ENCODE peak calls at places on chromosomes 7 and 10, in seven cellular contexts. S is MM.1S; O is transverse colon; K is glutamatergic neuron; L is CD8-positive, alpha-beta T cell; N is retinal pigment epithelial cell; Y is stomach. R is an unnamed sample.

GRCh38 chr7:147858421-147858820 is 732.1 kb upstream of the C7orf33 start:
- DNase-seq in Y (no peak), K (no peak), L (no peak), N (no peak), O (no peak), S (no peak), R (no peak)

GRCh38 chr7:35286986-35287385 is 33.1 kb upstream of the TBX20 start:
- DNase-seq in Y (no peak), O (no peak), K (no peak), S (no peak), N (no peak), L (no peak), R (no peak)

GRCh38 chr10:27190508-27190907 is 35.4 kb downstream of the MASTL start:
- DNase-seq in Y (no peak), K (no peak), L (no peak), N (no peak), O (no peak), S (no peak), R (no peak)

GRCh38 chr7:45067582-45067981 is 21.2 kb downstream of the NACAD start:
- DNase-seq in S (no peak), O (no peak), N (no peak), K (no peak), L (no peak), Y (no peak), R (no peak)

GRCh38 chr10:115417585-115418265 is 324.6 kb downstream of the ATRNL1 start:
- DNase-seq in N (peak; percentile 23), K (peak; percentile 25), Y (no peak), L (no peak), S (peak; percentile 68), O (peak; percentile 8), R (peak; percentile 65)

GRCh38 chr10:88386878-88387773 is 196.0 kb downstream of the RNLS start:
- DNase-seq in K (no peak), S (peak; percentile 79), Y (no peak), L (no peak), N (peak; percentile 87), O (peak; percentile 40), R (no peak)

GRCh38 chr7:84219310-84219709 is 24.7 kb upstream of the SEMA3A start:
- DNase-seq in S (no peak), N (no peak), L (no peak), Y (no peak), K (no peak), O (no peak), R (no peak)

GRCh38 chr10:104324931-104325330 is 13.3 kb downstream of the ITPRIP start:
- DNase-seq in L (no peak), Y (no peak), N (no peak), O (no peak), S (no peak), K (no peak), R (no peak)

GRCh38 chr7:140867467-140868314 is 57.0 kb downstream of the BRAF start:
- DNase-seq in L (no peak), S (no peak), Y (no peak), K (no peak), O (no peak), N (no peak), R (no peak)

GRCh38 chr7:33137098-33137497 is 7.7 kb downstream of the BBS9 start:
- DNase-seq in K (no peak), S (no peak), L (no peak), Y (no peak), O (no peak), N (no peak), R (no peak)

GRCh38 chr10:64619068-64619467 is 1097.9 kb downstream of the REEP3 start:
- DNase-seq in K (no peak), Y (no peak), L (no peak), N (no peak), O (no peak), S (no peak), R (no peak)

GRCh38 chr10:65017523-65017922 is 1496.3 kb downstream of the REEP3 start:
- DNase-seq in Y (no peak), N (no peak), S (no peak), K (no peak), L (no peak), O (no peak), R (no peak)

GRCh38 chr10:119352042-119352441 is 144.7 kb downstream of the GRK5 start:
- DNase-seq in N (no peak), Y (no peak), K (no peak), O (no peak), L (no peak), S (no peak), R (no peak)

GRCh38 chr10:116767235-116767634 is 24.9 kb upstream of the HSPA12A start:
- DNase-seq in K (peak; percentile 67), L (no peak), S (no peak), N (no peak), Y (no peak), O (peak; percentile 59), R (no peak)

GRCh38 chr10:62817763-62818425 is 1.7 kb upstream of the EGR2 start:
- DNase-seq in K (peak; percentile 82), L (peak; percentile 63), Y (peak; percentile 81), N (peak; percentile 37), S (peak; percentile 77), O (peak; percentile 75), R (peak; percentile 87)

GRCh38 chr7:32501522-32501921 is 6.2 kb downstream of the AVL9 start:
- DNase-seq in S (no peak), K (no peak), L (no peak), O (no peak), Y (no peak), N (no peak), R (no peak)

GRCh38 chr10:66167816-66168215 is 758.0 kb upstream of the LRRTM3 start:
- DNase-seq in S (no peak), L (no peak), O (no peak), Y (no peak), N (peak; percentile 69), K (no peak), R (no peak)

GRCh38 chr10:88923525-88923924 is 29.0 kb downstream of the ACTA2 start:
- DNase-seq in O (no peak), K (no peak), Y (no peak), S (no peak), L (no peak), N (no peak), R (no peak)

GRCh38 chr7:19009241-19009935 is 108.0 kb downstream of the TWIST1 start:
- DNase-seq in Y (no peak), N (no peak), K (no peak), O (no peak), S (no peak), L (no peak), R (no peak)

GRCh38 chr7:5694221-5694754 is 87.2 kb downstream of the RNF216 start:
- DNase-seq in L (no peak), N (no peak), K (no peak), Y (no peak), O (no peak), S (no peak), R (no peak)

GRCh38 chr7:22361320-22361719 is 4.4 kb upstream of the RAPGEF5 start:
- DNase-seq in O (no peak), Y (no peak), L (no peak), K (no peak), N (no peak), S (no peak), R (no peak)

DNA sequence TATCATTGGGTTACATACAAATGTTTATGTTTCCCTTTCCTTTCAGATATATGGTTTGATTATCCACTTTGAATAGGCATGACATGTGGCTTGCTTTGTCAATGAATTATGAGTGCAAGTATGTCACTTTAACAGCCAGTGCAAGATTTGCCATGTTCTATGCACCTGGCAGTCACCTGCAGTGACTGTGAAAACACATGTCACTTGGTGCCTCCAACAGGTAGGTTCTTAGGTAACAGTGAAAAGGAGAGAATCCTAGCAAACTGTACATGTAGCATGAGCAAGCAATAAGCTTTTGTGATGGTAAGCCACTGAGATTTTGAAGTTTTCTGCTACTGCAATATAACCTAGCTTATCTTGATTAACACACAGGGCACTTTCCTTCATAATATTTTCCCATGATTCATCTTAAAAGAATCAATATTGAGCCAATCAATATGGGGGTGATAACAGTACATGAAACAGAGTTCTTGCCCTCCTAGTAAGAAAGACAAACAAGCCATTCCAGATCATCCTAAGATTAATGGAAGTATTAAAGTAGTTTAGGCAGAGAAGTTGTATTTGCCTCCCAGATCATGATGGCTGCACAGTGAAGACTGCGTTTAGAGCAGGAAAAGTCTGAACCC is 7.9 kb upstream of the RALA start:
- DNase-seq in K (no peak), Y (no peak), S (no peak), L (no peak), O (no peak), N (no peak), R (no peak)
- TF ChIP-seq CTCF in K (no peak), Y (no peak), S (no peak), L (no peak), O (no peak), N (no peak), R (no peak)

DNA sequence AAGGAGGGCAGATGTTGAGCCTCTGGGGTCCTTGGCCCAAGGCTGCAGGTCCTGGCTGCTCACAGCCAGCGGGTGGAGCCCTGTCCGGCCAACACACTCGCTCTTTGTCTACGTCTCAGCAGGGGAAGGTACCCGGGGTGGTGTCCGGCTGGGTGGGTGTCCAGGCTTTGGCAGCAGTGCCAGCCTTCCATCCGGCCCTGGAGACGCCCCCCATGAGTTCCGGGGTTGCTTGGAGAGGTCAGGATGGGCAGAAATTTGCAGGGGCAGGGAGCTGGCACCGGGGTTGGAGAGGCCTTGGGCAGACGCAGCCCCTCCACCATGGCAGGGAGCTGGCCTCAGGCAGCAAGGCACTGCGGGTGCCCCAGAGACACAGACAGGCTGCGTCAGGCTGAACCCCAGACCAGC is 42.2 kb upstream of the ELN start:
- DNase-seq in L (no peak), N (no peak), S (no peak), K (no peak), Y (no peak), O (no peak), R (no peak)
- TF ChIP-seq CTCF in L (no peak), N (peak; percentile 37), S (no peak), K (no peak), Y (no peak), O (no peak), R (no peak)

GRCh38 chr10:9625266-9625776 is 1392.4 kb upstream of the CELF2 start:
- DNase-seq in Y (no peak), S (no peak), O (no peak), N (no peak), L (no peak), K (no peak), R (no peak)
- TF ChIP-seq CTCF in Y (no peak), S (no peak), O (no peak), N (no peak), L (no peak), K (no peak), R (no peak)

DNA sequence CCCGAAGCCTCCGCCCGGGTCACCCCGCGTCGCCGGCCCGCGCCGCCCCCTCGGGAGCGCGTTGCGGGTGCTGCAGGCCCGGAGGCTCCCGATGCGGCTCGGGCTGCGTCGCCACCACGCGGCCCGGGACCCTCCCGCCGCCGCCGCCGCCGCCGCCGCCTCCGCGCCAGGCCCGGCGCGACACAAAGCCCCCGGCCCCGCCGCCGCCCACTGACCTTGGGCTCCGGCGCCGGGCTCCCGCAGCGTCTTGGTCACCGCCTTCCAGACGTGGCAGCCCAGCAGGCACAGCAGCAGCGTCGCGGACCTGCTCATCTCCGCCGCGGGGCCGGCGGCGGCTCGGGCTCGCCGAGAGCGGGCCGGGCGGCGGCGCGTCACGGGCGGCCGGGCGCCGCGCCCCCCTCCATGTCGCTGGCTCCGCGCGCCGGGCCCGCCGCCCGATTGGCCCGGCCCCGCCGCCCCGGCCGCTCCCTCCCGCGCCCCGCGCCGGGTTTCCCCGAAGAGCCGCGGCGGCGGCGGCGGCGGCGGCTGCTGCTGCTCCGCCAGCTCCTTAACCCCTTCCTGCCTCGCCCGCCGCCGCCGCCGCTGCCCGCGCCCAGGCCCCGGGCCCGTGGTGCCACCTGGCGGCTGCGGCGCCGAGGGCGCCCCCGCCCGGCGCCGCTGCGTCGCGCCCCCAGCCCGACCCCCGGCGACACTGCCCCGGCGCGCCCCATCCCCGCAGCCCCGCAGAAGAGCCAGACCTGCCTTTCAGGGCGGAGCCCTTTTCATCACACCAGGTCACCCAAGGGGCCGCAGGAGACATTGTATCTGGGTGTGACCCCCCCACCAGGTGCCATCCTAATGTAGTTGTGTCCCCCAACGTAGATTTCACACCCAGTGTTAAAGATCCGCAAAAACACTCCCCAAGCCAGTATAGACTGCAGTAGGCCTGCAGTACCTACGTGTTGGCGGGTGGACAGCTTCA is at the start of gene FAM171A1:
- DNase-seq in Y (peak; percentile 69), K (peak; percentile 84), O (peak; percentile 68), S (peak; percentile 73), N (no peak), L (peak; percentile 46), R (peak; percentile 71)
- TF ChIP-seq CTCF in Y (no peak), K (no peak), O (peak; percentile 34), S (peak; percentile 6), N (no peak), L (no peak), R (no peak)

R was measured in endothelial cell.